ENCODE peak calls at places on chromosomes 6 and 20, in seven cellular contexts. C is body of pancreas; G is caudate nucleus; M is A673; Y is CD8-positive, alpha-beta T cell; A is astrocyte; P is heart right ventricle. I is an unnamed sample.

GRCh38 chr6:30889138-30889885 is 5.0 kb downstream of the DDR1 start:
- DNase-seq in C (no peak), G (no peak), M (no peak), Y (no peak), A (no peak), P (no peak), I (no peak)

GRCh38 chr20:24773751-24774201 is 175.3 kb upstream of the CST7 start:
- DNase-seq in C (no peak), G (no peak), M (peak; percentile 53), Y (no peak), A (peak; percentile 97), P (no peak), I (no peak)

GRCh38 chr6:47132724-47133123 is 90.6 kb upstream of the ADGRF1 start:
- DNase-seq in C (no peak), G (no peak), M (peak; percentile 49), Y (no peak), A (no peak), P (no peak), I (no peak)

GRCh38 chr6:147061152-147061551 is 143.1 kb upstream of the STXBP5 start:
- DNase-seq in C (no peak), G (no peak), M (no peak), Y (no peak), A (no peak), P (no peak), I (no peak)

GRCh38 chr6:88867841-88868558 is 95.4 kb downstream of the RNGTT start:
- DNase-seq in C (no peak), G (no peak), M (no peak), Y (no peak), A (peak; percentile 59), P (no peak), I (no peak)

GRCh38 chr20:5189917-5190316 is 63.1 kb downstream of the CDS2 start:
- DNase-seq in C (no peak), G (no peak), M (no peak), Y (no peak), A (no peak), P (no peak), I (no peak)

GRCh38 chr20:58555078-58555765 is 40.0 kb upstream of the APCDD1L start:
- DNase-seq in C (no peak), G (no peak), M (no peak), Y (no peak), A (peak; percentile 90), P (no peak), I (no peak)

GRCh38 chr6:44487002-44487401 is 99.5 kb downstream of the CDC5L start:
- DNase-seq in C (no peak), G (no peak), M (no peak), Y (no peak), A (no peak), P (no peak), I (no peak)

GRCh38 chr6:113412589-113413367 is 444.4 kb upstream of the MARCKS start:
- DNase-seq in C (no peak), G (no peak), M (no peak), Y (no peak), A (peak; percentile 14), P (no peak), I (no peak)

GRCh38 chr20:44961868-44962267 is 1.7 kb upstream of the TOMM34 start:
- DNase-seq in C (no peak), G (no peak), M (peak; percentile 61), Y (no peak), A (peak; percentile 49), P (no peak), I (no peak)

GRCh38 chr6:111522393-111523020 is 39.5 kb upstream of the REV3L start:
- DNase-seq in C (no peak), G (no peak), M (no peak), Y (no peak), A (no peak), P (no peak), I (no peak)

GRCh38 chr20:21077809-21078345 is 28.3 kb downstream of the LINC00237 start:
- DNase-seq in C (no peak), G (no peak), M (no peak), Y (no peak), A (no peak), P (no peak), I (no peak)

GRCh38 chr20:25013478-25014380 is 21.2 kb upstream of the APMAP start:
- DNase-seq in C (peak; percentile 5), G (no peak), M (no peak), Y (no peak), A (no peak), P (no peak), I (no peak)

DNA sequence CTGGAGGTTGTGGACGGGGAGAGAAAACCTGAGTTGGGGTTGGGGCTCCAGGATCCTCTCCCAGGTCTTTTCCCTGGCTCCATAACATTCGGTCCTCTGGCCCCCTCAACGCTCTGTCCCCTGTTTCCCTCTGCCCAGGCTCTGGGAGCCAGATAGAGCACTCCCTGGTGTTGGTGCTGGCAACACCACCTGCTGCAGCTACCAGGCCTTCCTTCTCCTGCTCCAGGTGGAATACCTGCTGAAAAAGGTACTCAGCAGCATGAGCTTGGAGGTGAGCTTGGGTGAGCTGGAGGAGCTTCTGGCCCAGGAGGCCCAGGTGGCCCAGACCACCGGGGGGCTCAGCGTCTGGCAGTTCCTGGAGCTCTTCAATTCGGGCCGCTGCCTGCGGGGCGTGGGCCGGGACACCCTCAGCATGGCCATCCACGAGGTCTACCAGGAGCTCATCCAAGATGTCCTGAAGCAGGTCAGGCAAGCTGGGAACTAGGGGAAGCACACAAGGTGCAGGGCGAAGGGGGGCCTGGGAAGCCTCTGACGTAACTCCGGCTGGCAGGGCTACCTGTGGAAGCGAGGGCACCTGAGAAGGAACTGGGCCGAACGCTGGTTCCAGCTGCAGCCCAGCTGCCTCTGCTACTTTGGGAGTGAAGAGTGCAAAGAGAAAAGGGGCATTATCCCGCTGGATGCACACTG is 14.6 kb downstream of the DEF6 start:
- DNase-seq in C (no peak), G (no peak), M (no peak), Y (no peak), A (no peak), P (no peak), I (no peak)
- H3K27ac ChIP-seq in C (no peak overlapping the region), G (no peak overlapping the region), M (no peak overlapping the region), Y (peak overlapping the region; percentile 75), A (no peak overlapping the region), P (no peak overlapping the region), I (no peak overlapping the region)

GRCh38 chr6:105917038-105917695 is 169.0 kb upstream of the PRDM1 start:
- DNase-seq in C (no peak), G (no peak), M (no peak), Y (no peak), A (no peak), P (no peak), I (no peak)

GRCh38 chr6:105909084-105909483 is 177.1 kb upstream of the PRDM1 start:
- DNase-seq in C (no peak), G (no peak), M (no peak), Y (no peak), A (no peak), P (no peak), I (no peak)

DNA sequence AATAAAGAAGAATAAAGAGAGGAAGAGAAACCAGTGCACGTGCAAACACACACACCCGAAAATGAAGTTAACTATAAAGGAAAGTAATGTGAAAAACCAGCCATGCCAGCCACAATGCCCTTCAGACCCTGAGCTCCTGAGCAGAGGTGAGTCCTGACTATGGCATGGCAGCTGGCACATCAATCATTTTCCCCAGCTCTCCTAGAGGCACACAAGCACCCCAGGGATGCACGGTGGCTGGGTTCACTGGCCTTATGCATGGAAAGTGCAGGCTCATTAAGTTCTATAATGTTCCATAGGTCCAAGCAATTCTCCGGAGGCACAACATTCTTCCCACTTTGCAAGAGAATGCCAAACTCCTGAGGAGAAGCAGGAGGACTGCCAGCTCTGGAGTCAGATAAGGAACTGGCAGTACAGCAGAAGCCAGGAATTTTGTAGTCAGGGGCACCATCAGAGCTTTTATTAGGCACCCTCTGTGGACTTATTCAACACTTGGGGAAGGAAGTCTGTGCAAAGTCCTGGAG is 175.0 kb upstream of the PRDM1 start:
- DNase-seq in C (peak; percentile 61), G (no peak), M (no peak), Y (no peak), A (no peak), P (peak; percentile 24), I (no peak)
- H3K27ac ChIP-seq in C (no peak overlapping the region), G (no peak overlapping the region), M (no peak overlapping the region), Y (no peak overlapping the region), A (no peak overlapping the region), P (no peak overlapping the region), I (no peak overlapping the region)

GRCh38 chr6:97014595-97014994 is 90.1 kb downstream of the KLHL32 start:
- DNase-seq in C (no peak), G (no peak), M (no peak), Y (no peak), A (no peak), P (no peak), I (no peak)
- H3K27ac ChIP-seq in C (no peak overlapping the region), G (peak overlapping the region; percentile 2), M (no peak overlapping the region), Y (no peak overlapping the region), A (no peak overlapping the region), P (no peak overlapping the region), I (no peak overlapping the region)

DNA sequence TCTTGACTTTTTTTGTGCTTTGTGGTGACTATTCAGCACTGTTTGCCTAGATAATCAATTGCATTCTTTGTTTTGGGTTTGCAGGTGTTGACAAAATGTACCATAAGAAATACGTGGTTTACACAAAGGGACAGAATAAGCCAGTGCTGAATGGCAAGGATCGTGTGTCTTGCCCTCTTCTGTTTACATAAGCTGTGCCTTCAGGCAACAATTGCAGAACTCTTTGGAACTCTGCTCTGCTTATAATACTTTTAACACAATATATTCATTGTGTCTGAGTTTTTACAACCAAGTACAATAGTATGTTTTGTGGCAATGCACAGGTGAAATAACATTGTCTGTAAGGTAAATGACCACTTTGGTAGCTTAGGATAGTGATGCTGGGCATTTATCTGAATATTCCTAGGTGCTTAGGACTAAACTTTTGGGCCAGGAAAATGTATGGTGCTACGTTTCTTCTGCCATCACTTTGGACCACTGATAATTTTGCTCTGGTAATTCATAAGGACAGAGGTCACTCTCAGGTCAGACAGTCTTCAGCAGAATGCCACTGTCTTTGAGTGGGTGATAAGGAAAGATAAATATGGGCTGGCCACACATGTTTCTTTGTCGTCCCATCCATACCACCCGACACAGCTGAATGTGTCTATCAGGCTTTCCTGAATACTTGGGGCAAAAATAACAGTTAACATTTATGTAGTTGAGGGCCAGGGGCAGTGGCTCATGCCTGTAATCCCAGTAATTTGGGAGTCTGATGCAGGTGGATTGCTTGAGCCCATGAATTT is 344.6 kb upstream of the IMPG1 start:
- DNase-seq in C (no peak), G (no peak), M (no peak), Y (no peak), A (no peak), P (no peak), I (no peak)
- H3K27ac ChIP-seq in C (no peak overlapping the region), G (no peak overlapping the region), M (no peak overlapping the region), Y (no peak overlapping the region), A (no peak overlapping the region), P (no peak overlapping the region), I (no peak overlapping the region)

GRCh38 chr6:144379356-144379755 is 94.2 kb downstream of the UTRN start:
- DNase-seq in C (no peak), G (no peak), M (peak; percentile 66), Y (no peak), A (peak; percentile 42), P (no peak), I (no peak)
- H3K27ac ChIP-seq in C (no peak overlapping the region), G (no peak overlapping the region), M (no peak overlapping the region), Y (no peak overlapping the region), A (no peak overlapping the region), P (no peak overlapping the region), I (no peak overlapping the region)

DNA sequence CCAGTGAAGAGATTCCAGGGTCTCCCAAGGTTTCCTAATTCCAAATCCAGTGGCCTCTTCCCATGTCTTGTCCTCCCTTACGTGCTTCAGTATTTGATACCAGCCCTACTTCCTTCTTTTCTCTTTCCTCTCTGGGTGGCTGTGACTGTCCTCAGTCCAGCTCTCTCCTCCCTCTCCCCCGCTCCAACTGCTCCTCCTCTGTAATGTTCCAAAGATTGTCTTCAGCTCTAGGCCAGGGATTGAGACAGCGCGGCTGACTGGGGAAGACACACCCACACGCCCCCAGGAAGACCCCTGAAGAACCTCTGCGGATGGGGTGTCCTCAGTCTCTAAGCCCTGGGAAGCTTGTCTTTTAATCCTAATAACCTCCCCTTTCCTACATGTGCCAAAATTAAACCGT is 2.3 kb downstream of the BNIP5 start:
- DNase-seq in C (no peak), G (no peak), M (no peak), Y (no peak), A (no peak), P (no peak), I (no peak)
- H3K27ac ChIP-seq in C (no peak overlapping the region), G (no peak overlapping the region), M (no peak overlapping the region), Y (no peak overlapping the region), A (no peak overlapping the region), P (no peak overlapping the region), I (no peak overlapping the region)